ENCODE peak calls at places on chromosomes 11 and 22, in six cellular contexts. N is choroid plexus epithelial cell; C is activated CD4-positive, alpha-beta T cell treated with anti-CD3 and anti-CD28 coated beads, Interleukin-2, amount 50 U/mL, for 24 hours; P is stimulated activated CD8-positive, alpha-beta memory T cell treated with anti-CD3 and anti-CD28 coated beads, Interleukin-4, amount 100 ng/mL, for 1 hour; Q is smooth muscle cell of the brain vasculature; V is NCI-H82. S is an unnamed sample.

GRCh38 chr11:77287615-77288273 is 13.7 kb downstream of the GDPD4 start:
- DNase-seq in P (no peak), C (no peak), N (peak; percentile 87), V (no peak), Q (peak; percentile 43), S (peak; percentile 90)

GRCh38 chr11:76824980-76825725 is 35.6 kb upstream of the ACER3 start:
- DNase-seq in N (no peak), V (no peak), P (no peak), Q (no peak), C (no peak), S (no peak)

GRCh38 chr22:29266564-29267461 is 968 bp downstream of the RHBDD3 start:
- DNase-seq in P (no peak), Q (no peak), N (peak; percentile 42), V (peak; percentile 70), C (no peak), S (peak; percentile 33)

GRCh38 chr11:37504066-37504611 is 906.1 kb upstream of the RAG2 start:
- DNase-seq in P (no peak), C (no peak), V (no peak), N (peak; percentile 88), Q (peak; percentile 4), S (peak; percentile 89)

GRCh38 chr22:30250713-30251267 is 4.2 kb upstream of the LIF start:
- DNase-seq in Q (no peak), P (no peak), C (no peak), N (peak; percentile 57), V (no peak), S (peak; percentile 70)

GRCh38 chr22:23219787-23220484 is 39.6 kb downstream of the BCR start:
- DNase-seq in N (peak; percentile 63), Q (no peak), C (no peak), V (peak; percentile 75), P (no peak), S (peak; percentile 41)

GRCh38 chr11:9144828-9145227 is 53.4 kb upstream of the SCUBE2 start:
- DNase-seq in C (no peak), P (no peak), Q (no peak), N (peak; percentile 52), V (no peak), S (no peak)

GRCh38 chr11:120141144-120142071 is 3.5 kb upstream of the TRIM29 start:
- DNase-seq in P (no peak), Q (no peak), V (no peak), C (no peak), N (no peak), S (no peak)

GRCh38 chr22:49687333-49687732 is 140.3 kb downstream of the BRD1 start:
- DNase-seq in N (no peak), Q (no peak), P (no peak), V (no peak), C (no peak), S (no peak)

GRCh38 chr11:85094795-85095194 is 532.3 kb downstream of the DLG2 start:
- DNase-seq in V (no peak), N (no peak), P (no peak), Q (no peak), C (no peak), S (no peak)

GRCh38 chr11:38759394-38759793 is 2161.4 kb upstream of the RAG2 start:
- DNase-seq in Q (no peak), P (no peak), C (no peak), V (no peak), N (no peak), S (no peak)

GRCh38 chr22:44381761-44382454 is 69.2 kb upstream of the SHISAL1 start:
- DNase-seq in V (peak; percentile 46), P (no peak), C (no peak), Q (no peak), N (no peak), S (no peak)

GRCh38 chr22:23176645-23177027 is 3.7 kb upstream of the BCR start:
- DNase-seq in P (no peak), Q (no peak), V (no peak), N (no peak), C (no peak), S (no peak)

GRCh38 chr11:16881074-16881709 is 133.0 kb downstream of the PLEKHA7 start:
- DNase-seq in Q (no peak), V (peak; percentile 69), N (peak; percentile 46), C (no peak), P (no peak), S (peak; percentile 22)

GRCh38 chr11:72243567-72244316 is at the start of gene PHOX2A:
- DNase-seq in V (peak; percentile 56), C (no peak), N (no peak), Q (no peak), P (no peak), S (no peak)

GRCh38 chr11:58727415-58727797 is 4.3 kb downstream of the GLYAT start:
- DNase-seq in Q (no peak), C (no peak), N (no peak), V (no peak), P (no peak), S (no peak)

GRCh38 chr11:72617080-72617744 is 57.0 kb downstream of the PDE2A start:
- DNase-seq in Q (no peak), V (peak; percentile 13), N (peak; percentile 58), P (no peak), C (no peak), S (peak; percentile 76)

GRCh38 chr11:12189543-12190235 is 79.3 kb downstream of the MICAL2 start:
- DNase-seq in C (no peak), V (no peak), P (no peak), Q (no peak), N (no peak), S (peak; percentile 77)

GRCh38 chr11:66068923-66069714 is 953 bp upstream of the PACS1 start:
- DNase-seq in N (peak; percentile 61), C (no peak), V (peak; percentile 52), P (no peak), Q (no peak), S (peak; percentile 92)